ENCODE peak calls at places on chromosomes 7 and 10, in ten cellular contexts. S, Y, O, T, E, P, N, M, Q and L are unnamed samples.

GRCh38 chr7:135291809-135292253 is 58.2 kb downstream of the STRA8 start:
- DNase-seq in T (no peak), E (peak; percentile 8), O (no peak), Y (no peak), N (peak; percentile 93), M (no peak), P (no peak), S (peak; percentile 62), Q (no peak), L (peak; percentile 100)

GRCh38 chr10:130726996-130727725 is 584.4 kb downstream of the TCERG1L start:
- DNase-seq in S (no peak), E (no peak), T (no peak), Q (no peak), O (no peak), N (no peak), Y (no peak), P (no peak), M (no peak), L (no peak)

GRCh38 chr7:87171282-87171934 is 19.2 kb downstream of the DMTF1 start:
- DNase-seq in Y (no peak), O (no peak), N (no peak), Q (no peak), T (no peak), P (no peak), S (no peak), M (no peak), E (no peak), L (no peak)

GRCh38 chr10:30445716-30446115 is 11.7 kb downstream of the MAP3K8 start:
- DNase-seq in P (peak; percentile 37), O (no peak), T (no peak), S (no peak), Y (no peak), E (no peak), Q (no peak), M (no peak), N (peak; percentile 12), L (no peak)

GRCh38 chr7:137331378-137331777 is 12.2 kb downstream of the PTN start:
- DNase-seq in Q (no peak), T (no peak), O (no peak), E (no peak), N (peak; percentile 66), S (no peak), Y (no peak), P (no peak), M (no peak), L (no peak)

GRCh38 chr7:21393937-21394336 is 33.9 kb upstream of the SP4 start:
- DNase-seq in E (no peak), O (no peak), M (no peak), S (no peak), Q (no peak), P (no peak), Y (no peak), N (no peak), T (no peak), L (no peak)

GRCh38 chr7:22630069-22630468 is 96.9 kb upstream of the IL6 start:
- DNase-seq in S (no peak), E (peak; percentile 44), Y (no peak), O (no peak), N (no peak), P (no peak), Q (no peak), T (no peak), M (no peak), L (no peak)

GRCh38 chr10:7795605-7796004 is 7.6 kb downstream of the ATP5F1C start:
- DNase-seq in Y (peak; percentile 20), E (no peak), S (no peak), M (no peak), T (no peak), P (peak; percentile 61), Q (peak; percentile 48), O (peak; percentile 30), N (no peak), L (no peak)

GRCh38 chr7:150972094-150972493 is 6.0 kb downstream of the KCNH2 start:
- DNase-seq in P (no peak), N (no peak), T (no peak), O (peak; percentile 80), S (no peak), M (no peak), Q (no peak), E (no peak), Y (peak; percentile 93), L (no peak)

GRCh38 chr7:69598081-69598486 is at the start of gene AUTS2:
- DNase-seq in Y (peak; percentile 100), O (peak; percentile 90), T (peak; percentile 77), S (peak; percentile 88), N (peak; percentile 4), Q (peak; percentile 93), P (peak; percentile 96), M (peak; percentile 95), E (peak; percentile 91), L (no peak)

GRCh38 chr10:79604294-79604693 is 6.4 kb upstream of the SFTPA1 start:
- DNase-seq in S (no peak), P (no peak), T (no peak), O (no peak), E (no peak), M (no peak), Q (no peak), N (no peak), Y (no peak), L (no peak)

GRCh38 chr10:118373786-118374185 is 31.7 kb upstream of the FAM204A start:
- DNase-seq in M (no peak), T (no peak), S (no peak), E (no peak), Y (no peak), P (no peak), O (no peak), N (peak; percentile 21), Q (no peak), L (peak; percentile 37)

GRCh38 chr7:151456276-151456675 is 16.3 kb upstream of the CRYGN start:
- DNase-seq in Q (no peak), Y (no peak), E (peak; percentile 28), S (no peak), T (no peak), M (no peak), P (no peak), O (no peak), N (no peak), L (no peak)

GRCh38 chr10:117929321-117930067 is 117.2 kb downstream of the RAB11FIP2 start:
- DNase-seq in O (no peak), T (no peak), M (no peak), Q (no peak), N (no peak), E (peak; percentile 39), P (peak; percentile 10), S (no peak), Y (no peak), L (no peak)

GRCh38 chr7:45000096-45001032 is at the start of gene CCM2:
- DNase-seq in T (peak; percentile 49), E (no peak), N (peak; percentile 40), M (no peak), S (peak; percentile 36), O (peak; percentile 70), Y (peak; percentile 98), P (peak; percentile 79), Q (peak; percentile 65), L (no peak)

GRCh38 chr7:121406866-121407439 is 10.8 kb upstream of the FAM3C start:
- DNase-seq in Q (no peak), P (no peak), S (no peak), T (no peak), Y (no peak), O (no peak), M (no peak), N (no peak), E (no peak), L (no peak)

GRCh38 chr7:135684699-135685098 is 22.4 kb downstream of the STMP1 start:
- DNase-seq in S (no peak), O (no peak), Y (no peak), T (no peak), M (no peak), N (no peak), P (no peak), Q (no peak), E (no peak), L (no peak)

GRCh38 chr10:16909271-16909767 is 92.1 kb upstream of the RSU1 start:
- DNase-seq in T (no peak), M (no peak), S (no peak), P (no peak), N (no peak), E (no peak), O (no peak), Y (peak; percentile 64), Q (no peak), L (no peak)
- TF ChIP-seq CTCF in T (no peak), M (no peak), S (no peak), P (no peak), N (no peak), E (no peak), O (no peak), Y (no peak), Q (no peak), L (no peak)

GRCh38 chr10:74075906-74076305 is 74.7 kb downstream of the AP3M1 start:
- DNase-seq in S (no peak), T (no peak), O (no peak), E (no peak), Y (no peak), Q (no peak), P (no peak), M (no peak), N (no peak), L (no peak)
- H3K4me1 ChIP-seq in S (peaks cover 96% of the 10 kb centered on the region), T (peaks cover 2% of the 10 kb centered on the region), O (no peaks in the 10 kb centered on the region), E (peaks cover 12% of the 10 kb centered on the region), Y (peaks cover 66% of the 10 kb centered on the region), Q (no peaks in the 10 kb centered on the region), P (peaks cover 17% of the 10 kb centered on the region), M (no peaks in the 10 kb centered on the region), N (peaks cover 41% of the 10 kb centered on the region), L (peaks cover 24% of the 10 kb centered on the region)

DNA sequence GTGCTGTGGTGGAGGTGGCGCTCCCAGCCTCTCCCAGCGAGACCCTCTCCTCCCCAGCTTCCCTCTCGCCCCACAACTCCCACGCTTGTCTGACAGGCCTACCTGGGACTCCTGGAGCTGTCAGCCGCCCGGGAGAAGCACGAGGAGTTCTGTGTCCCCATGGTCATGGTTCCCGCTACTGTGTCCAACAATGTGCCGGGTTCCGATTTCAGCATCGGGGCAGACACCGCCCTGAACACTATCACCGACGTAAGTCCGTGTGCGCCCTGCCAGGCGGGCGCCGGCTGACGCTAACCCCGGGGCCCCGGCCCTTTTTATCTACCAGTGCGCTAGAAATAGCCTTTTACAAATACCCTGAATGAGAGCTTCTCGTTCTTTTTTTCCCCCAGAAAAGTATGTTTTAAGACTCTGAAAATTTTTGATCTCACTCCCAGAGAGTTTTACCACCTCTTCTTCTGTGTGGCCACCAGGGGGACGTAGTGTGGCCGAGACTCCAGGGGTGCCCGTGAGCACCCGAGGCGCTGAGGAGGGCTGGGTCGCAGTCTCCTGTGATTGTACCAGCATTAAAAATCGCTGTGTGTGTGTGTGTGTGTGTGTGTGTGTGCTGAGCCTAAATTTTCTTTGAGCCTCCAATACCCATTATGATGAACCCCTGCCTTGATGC is 52.6 kb downstream of the PFKP start:
- DNase-seq in Y (peak; percentile 77), S (peak; percentile 65), Q (no peak), N (peak; percentile 7), E (no peak), M (peak; percentile 25), P (peak; percentile 39), T (no peak), O (no peak), L (no peak)
- TF ChIP-seq CTCF in Y (peak; percentile 66), S (peak; percentile 50), Q (peak; percentile 38), N (peak; percentile 58), E (peak; percentile 72), M (peak; percentile 48), P (peak; percentile 55), T (no peak), O (peak; percentile 17), L (peak; percentile 53)

GRCh38 chr10:114808982-114809381 is 12.6 kb upstream of the FHIP2A start:
- DNase-seq in T (no peak), M (no peak), E (no peak), Q (no peak), Y (no peak), N (no peak), S (no peak), P (no peak), O (no peak), L (no peak)
- H3K4me1 ChIP-seq in T (no peaks in the 10 kb centered on the region), M (peaks cover 20% of the 10 kb centered on the region), E (no peaks in the 10 kb centered on the region), Q (no peaks in the 10 kb centered on the region), Y (no peaks in the 10 kb centered on the region), N (no peaks in the 10 kb centered on the region), S (no peaks in the 10 kb centered on the region), P (no peaks in the 10 kb centered on the region), O (no peaks in the 10 kb centered on the region), L (no peaks in the 10 kb centered on the region)